ENCODE peak calls at places on chromosomes 16 and 17, in six cellular contexts. H, W, L, V, G and E are unnamed samples.

GRCh38 chr17:7112527-7113108 is 2.0 kb downstream of the ASGR2 start:
- DNase-seq in H (no peak), W (no peak), L (no peak), V (no peak), G (no peak), E (no peak)

GRCh38 chr16:17817943-17818342 is 347.2 kb upstream of the XYLT1 start:
- DNase-seq in H (no peak), W (no peak), L (no peak), V (no peak), G (no peak), E (no peak)

GRCh38 chr16:17211797-17212196 is 259.0 kb downstream of the XYLT1 start:
- DNase-seq in H (no peak), W (no peak), L (no peak), V (no peak), G (peak), E (no peak)

GRCh38 chr16:85312642-85313540 is 200.6 kb upstream of the CIBAR2 start:
- DNase-seq in H (no peak), W (no peak), L (no peak), V (no peak), G (peak), E (peak)

GRCh38 chr17:71024172-71024571 is 854.8 kb downstream of the KCNJ2 start:
- DNase-seq in H (no peak), W (no peak), L (no peak), V (no peak), G (peak), E (no peak)

GRCh38 chr16:89658221-89658879 is 714 bp downstream of the SPATA33 start:
- DNase-seq in H (peak), W (no peak), L (no peak), V (no peak), G (peak), E (peak)

GRCh38 chr17:50447870-50448573 is 20.7 kb downstream of the CHAD start:
- DNase-seq in H (no peak), W (no peak), L (no peak), V (no peak), G (no peak), E (peak)

GRCh38 chr17:80774643-80775281 is 216.9 kb upstream of the CHMP6 start:
- DNase-seq in H (no peak), W (no peak), L (no peak), V (no peak), G (no peak), E (no peak)

GRCh38 chr17:29760279-29760721 is 137.6 kb upstream of the CORO6 start:
- DNase-seq in H (peak), W (no peak), L (no peak), V (no peak), G (peak), E (peak)